ENCODE peak calls at places on chromosomes 2 and 18, in six cellular contexts. U, R, O, Q, V and Z are unnamed samples.

GRCh38 chr2:98809878-98810587 is 79.1 kb upstream of the MGAT4A start:
- DNase-seq in U (no peak), R (no peak), O (no peak), Q (no peak), V (no peak), Z (no peak)

GRCh38 chr2:201883559-201883958 is 77.2 kb downstream of the CDK15 start:
- DNase-seq in U (no peak), R (no peak), O (no peak), Q (no peak), V (no peak), Z (no peak)

GRCh38 chr2:176100547-176101140 is 1.0 kb downstream of the HOXD12 start:
- DNase-seq in U (no peak), R (no peak), O (no peak), Q (peak), V (no peak), Z (no peak)

GRCh38 chr2:96114903-96115581 is 1.3 kb downstream of the ADRA2B start:
- DNase-seq in U (no peak), R (no peak), O (no peak), Q (no peak), V (no peak), Z (no peak)

GRCh38 chr2:26018184-26018716 is 15.6 kb upstream of the RAB10 start:
- DNase-seq in U (peak), R (peak), O (no peak), Q (no peak), V (no peak), Z (peak)

GRCh38 chr2:218567797-218568189 is 358 bp downstream of the USP37 start:
- DNase-seq in U (peak), R (no peak), O (peak), Q (no peak), V (peak), Z (peak)

GRCh38 chr2:105538840-105539239 is 140.0 kb upstream of the FHL2 start:
- DNase-seq in U (no peak), R (no peak), O (no peak), Q (no peak), V (no peak), Z (no peak)

GRCh38 chr2:2938481-2938880 is 439.1 kb downstream of the EIPR1 start:
- DNase-seq in U (no peak), R (peak), O (no peak), Q (no peak), V (no peak), Z (no peak)

GRCh38 chr2:121368155-121368554 is 83.2 kb upstream of the TFCP2L1 start:
- DNase-seq in U (no peak), R (no peak), O (no peak), Q (no peak), V (no peak), Z (no peak)

GRCh38 chr2:45568935-45569334 is 42.1 kb downstream of the SRBD1 start:
- DNase-seq in U (no peak), R (no peak), O (no peak), Q (no peak), V (no peak), Z (no peak)

GRCh38 chr2:84906900-84907714 is 1.7 kb downstream of the TMSB10 start:
- DNase-seq in U (peak), R (no peak), O (peak), Q (peak), V (no peak), Z (no peak)

GRCh38 chr2:190664240-190664639 is 15.4 kb downstream of the NAB1 start:
- DNase-seq in U (no peak), R (no peak), O (no peak), Q (no peak), V (no peak), Z (no peak)

GRCh38 chr2:179336782-179337534 is 72.3 kb upstream of the SESTD1 start:
- DNase-seq in U (no peak), R (no peak), O (no peak), Q (no peak), V (no peak), Z (no peak)

GRCh38 chr2:145108385-145108784 is 588.5 kb upstream of the ZEB2 start:
- DNase-seq in U (no peak), R (no peak), O (no peak), Q (peak), V (no peak), Z (no peak)

GRCh38 chr2:143177081-143177786 is 48.0 kb downstream of the ARHGAP15 start:
- DNase-seq in U (no peak), R (no peak), O (no peak), Q (no peak), V (no peak), Z (no peak)

GRCh38 chr2:223041527-223042109 is 10.4 kb upstream of the KCNE4 start:
- DNase-seq in U (no peak), R (no peak), O (no peak), Q (peak), V (no peak), Z (peak)

GRCh38 chr18:54086046-54086802 is 138.2 kb downstream of the MBD2 start:
- DNase-seq in U (peak), R (no peak), O (peak), Q (no peak), V (no peak), Z (no peak)

GRCh38 chr2:211737282-211737681 is 801.3 kb downstream of the ERBB4 start:
- DNase-seq in U (no peak), R (no peak), O (no peak), Q (no peak), V (no peak), Z (no peak)

GRCh38 chr2:19251554-19251953 is 106.9 kb downstream of the OSR1 start:
- DNase-seq in U (no peak), R (no peak), O (no peak), Q (no peak), V (no peak), Z (no peak)